ENCODE peak calls at places on chromosomes 4 and X, in five cellular contexts. V is ovary, L is thyroid gland, O is heart left ventricle, I is IMR-90. U is an unnamed sample.

GRCh38 chr4:168309781-168310180 is 8.8 kb downstream of the DDX60 start:
- DNase-seq in O (no peak), L (no peak), V (no peak), I (peak), U (no peak)

GRCh38 chrX:104288269-104288668 is 33.5 kb upstream of the ESX1 start:
- DNase-seq in L (no peak), O (no peak), V (no peak), I (no peak), U (no peak)

GRCh38 chr4:111128327-111128726 is 505.4 kb upstream of the PITX2 start:
- DNase-seq in V (no peak), L (no peak), I (peak), O (no peak), U (no peak)

GRCh38 chrX:51420610-51421009 is 75.8 kb downstream of the NUDT11 start:
- DNase-seq in O (no peak), L (no peak), I (peak), V (peak), U (no peak)

GRCh38 chr4:173088144-173088543 is 80.5 kb upstream of the GALNT7 start:
- DNase-seq in V (no peak), O (no peak), I (no peak), L (no peak), U (no peak)

GRCh38 chrX:153401133-153401764 is at the start of gene PNMA6E:
- DNase-seq in O (no peak), V (no peak), L (no peak), I (no peak), U (no peak)

GRCh38 chrX:15146515-15146914 is 123.4 kb downstream of the ASB9 start:
- DNase-seq in V (no peak), L (no peak), I (no peak), O (no peak), U (peak)

GRCh38 chr4:37535872-37536271 is 150.3 kb downstream of the RELL1 start:
- DNase-seq in I (no peak), O (no peak), V (no peak), L (no peak), U (no peak)

GRCh38 chrX:135707880-135708279 is 5.6 kb upstream of the CT45A1 start:
- DNase-seq in O (no peak), L (no peak), V (no peak), I (no peak), U (no peak)

GRCh38 chrX:49761481-49761880 is 65.7 kb upstream of the PAGE1 start:
- DNase-seq in I (peak), L (no peak), O (no peak), V (no peak), U (no peak)

GRCh38 chrX:148422531-148422930 is 77.9 kb upstream of the AFF2 start:
- DNase-seq in I (no peak), V (no peak), L (no peak), O (no peak), U (no peak)

GRCh38 chr4:3112979-3113469 is 38.5 kb downstream of the HTT start:
- DNase-seq in L (no peak), I (peak), O (no peak), V (no peak), U (no peak)

GRCh38 chrX:68833448-68833805 is 4.6 kb downstream of the EFNB1 start:
- DNase-seq in I (no peak), L (no peak), O (peak), V (no peak), U (no peak)

GRCh38 chrX:23907496-23908218 is at the start of the genes APOO and CXorf58:
- DNase-seq in V (peak), L (peak), I (peak), O (peak), U (peak)

GRCh38 chr4:77194989-77195388 is 38.0 kb downstream of the CCNG2 start:
- DNase-seq in L (no peak), I (no peak), O (no peak), V (no peak), U (no peak)

GRCh38 chr4:5545271-5545670 is 163.1 kb downstream of the EVC2 start:
- DNase-seq in V (no peak), O (no peak), L (no peak), I (peak), U (no peak)

GRCh38 chr4:14749910-14750309 is 252.4 kb upstream of the CPEB2 start:
- DNase-seq in I (no peak), O (peak), V (no peak), L (no peak), U (no peak)

GRCh38 chr4:85407546-85407945 is 67.4 kb upstream of the ARHGAP24 start:
- DNase-seq in L (no peak), V (no peak), O (no peak), I (no peak), U (no peak)

GRCh38 chr4:169279111-169279510 is 8.4 kb upstream of the SH3RF1 start:
- DNase-seq in V (no peak), L (no peak), O (no peak), I (peak), U (no peak)

GRCh38 chrX:38701073-38701472 is 100.2 kb upstream of the MID1IP1 start:
- DNase-seq in V (no peak), L (no peak), I (no peak), O (no peak), U (no peak)

GRCh38 chr4:123110685-123111084 is 188.3 kb upstream of the NUDT6 start:
- DNase-seq in I (peak), V (no peak), O (no peak), L (no peak), U (no peak)

GRCh38 chr4:156182269-156182668 is 228.6 kb upstream of the CTSO start:
- DNase-seq in I (no peak), L (no peak), V (no peak), O (no peak), U (no peak)

GRCh38 chr4:9812530-9813340 is 31.3 kb downstream of the DRD5 start:
- DNase-seq in I (no peak), L (no peak), O (no peak), V (no peak), U (no peak)

GRCh38 chr4:10090467-10091250 is 25.9 kb downstream of the WDR1 start:
- DNase-seq in L (no peak), V (no peak), O (peak), I (no peak), U (no peak)

GRCh38 chrX:28542791-28543190 is 44.5 kb upstream of the IL1RAPL1 start:
- DNase-seq in V (no peak), O (no peak), L (peak), I (no peak), U (no peak)

GRCh38 chrX:133655262-133655913 is 240.1 kb upstream of the GPC4 start:
- DNase-seq in V (no peak), L (no peak), I (no peak), O (no peak), U (no peak)

GRCh38 chrX:111568356-111568755 is 56.9 kb downstream of the SERTM2 start:
- DNase-seq in L (no peak), V (no peak), O (no peak), I (peak), U (no peak)

GRCh38 chr4:168605411-168605810 is 108.6 kb downstream of the PALLD start:
- DNase-seq in V (no peak), O (peak), L (no peak), I (peak), U (no peak)

GRCh38 chr4:12949719-12950118 is 534.4 kb downstream of the RAB28 start:
- DNase-seq in L (no peak), V (no peak), I (no peak), O (no peak), U (peak)

GRCh38 chr4:26826721-26827120 is 33.9 kb upstream of the STIM2 start:
- DNase-seq in V (peak), L (peak), I (peak), O (no peak), U (peak)

GRCh38 chrX:140503714-140504351 is 1.0 kb downstream of the SOX3 start:
- DNase-seq in L (peak), O (no peak), V (no peak), I (peak), U (no peak)

GRCh38 chr4:57448452-57448851 is 338.3 kb upstream of the IGFBP7 start:
- DNase-seq in I (no peak), V (no peak), L (no peak), O (no peak), U (no peak)

GRCh38 chrX:48785156-48785524 is 1.2 kb upstream of the GATA1 start:
- DNase-seq in I (no peak), O (no peak), L (no peak), V (no peak), U (no peak)

GRCh38 chrX:18973527-18974192 is 10.3 kb downstream of the PHKA2 start:
- DNase-seq in V (no peak), L (peak), O (no peak), I (no peak), U (no peak)

GRCh38 chr4:151284534-151285245 is 7.7 kb downstream of the PRSS48 start:
- DNase-seq in V (no peak), O (no peak), L (no peak), I (no peak), U (no peak)

GRCh38 chrX:31201503-31201902 is 129.7 kb upstream of the FTHL17 start:
- DNase-seq in V (no peak), O (no peak), I (no peak), L (no peak), U (no peak)

GRCh38 chrX:1165535-1166196 is 46.8 kb downstream of the CRLF2 start:
- DNase-seq in O (no peak), L (no peak), I (no peak), V (no peak), U (no peak)

GRCh38 chr4:16206848-16207247 is 19.4 kb downstream of the TAPT1 start:
- DNase-seq in L (no peak), O (no peak), I (no peak), V (no peak), U (no peak)

GRCh38 chrX:153641575-153642312 is 5.3 kb upstream of the DUSP9 start:
- DNase-seq in O (no peak), L (no peak), I (no peak), V (no peak), U (no peak)

GRCh38 chr4:73103799-73104503 is 34.4 kb upstream of the COX18 start:
- DNase-seq in I (peak), V (no peak), O (no peak), L (no peak), U (no peak)
- TF ChIP-seq POLR2A in I (no peak), V (no peak), O (no peak), L (no peak), U (peak)

GRCh38 chr4:129094347-129094746 is 1.0 kb upstream of the SCLT1 start:
- DNase-seq in I (no peak), L (no peak), V (no peak), O (no peak), U (no peak)

GRCh38 chr4:129093173-129093974 is at the start of gene SCLT1:
- DNase-seq in I (peak), L (peak), V (peak), O (peak), U (peak)

GRCh38 chr4:129092636-129093172 is 635 bp downstream of the SCLT1 start:
- DNase-seq in L (no peak), I (peak), O (no peak), V (no peak), U (no peak)

GRCh38 chr4:129098578-129098977 is 2.6 kb downstream of the C4orf33 start:
- DNase-seq in V (no peak), I (no peak), O (no peak), L (no peak), U (no peak)

DNA sequence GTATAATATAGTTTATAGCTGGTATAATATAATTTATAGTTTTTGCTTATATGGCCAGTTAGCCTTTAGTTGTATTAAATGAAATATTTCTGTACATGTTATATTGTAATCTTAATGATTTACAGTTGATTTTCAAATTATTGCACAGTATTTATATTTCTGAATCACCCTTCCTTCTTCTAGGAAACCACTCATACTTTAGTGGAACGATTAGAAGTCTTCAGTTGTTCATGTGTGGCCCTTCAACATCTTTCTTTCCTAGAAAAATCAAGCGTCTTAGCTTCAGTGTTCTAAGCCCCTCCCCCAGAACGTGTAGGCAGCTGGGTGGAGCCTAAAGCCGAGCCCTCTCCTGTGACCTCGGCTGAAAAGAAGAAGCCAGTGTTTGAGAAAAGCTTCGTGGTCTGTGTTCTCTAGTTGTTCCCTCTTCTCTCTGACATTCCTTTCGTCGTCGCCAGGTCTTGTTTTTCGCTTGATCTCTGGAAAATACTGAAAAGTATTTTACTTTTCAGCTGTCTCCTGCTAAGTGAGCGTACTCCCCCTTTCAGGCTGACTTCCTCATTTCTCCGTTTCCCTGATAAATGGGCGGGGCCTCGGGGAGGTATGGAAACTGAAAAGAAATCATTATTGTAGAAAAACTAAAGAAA is at the start of gene C4orf33:
- DNase-seq in V (peak), I (peak), O (peak), L (peak), U (peak)
- TF ChIP-seq POLR2A in V (no peak), I (no peak), O (peak), L (peak), U (peak)

GRCh38 chr4:186039697-186040096 is 29.3 kb upstream of the TLR3 start:
- DNase-seq in I (no peak), O (no peak), L (peak), V (no peak), U (no peak)
- TF ChIP-seq POLR2A in I (no peak), O (no peak), L (peak), V (no peak), U (no peak)

GRCh38 chr4:54091637-54092404 is 8.1 kb upstream of the GSX2 start:
- DNase-seq in V (peak), I (peak), L (peak), O (peak), U (peak)
- TF ChIP-seq POLR2A in V (no peak), I (no peak), L (peak), O (no peak), U (peak)

GRCh38 chr4:8270418-8270771 is 841 bp downstream of the HTRA3 start:
- DNase-seq in I (no peak), L (no peak), V (no peak), O (no peak), U (no peak)

GRCh38 chr4:8268211-8268610 is 1.3 kb upstream of the HTRA3 start:
- DNase-seq in I (no peak), O (no peak), L (no peak), V (no peak), U (no peak)

GRCh38 chr4:8268901-8269534 is 536 bp upstream of the HTRA3 start:
- DNase-seq in L (no peak), V (no peak), I (no peak), O (no peak), U (no peak)

GRCh38 chr4:8270912-8271815 is 1.6 kb downstream of the HTRA3 start:
- DNase-seq in V (peak), O (no peak), I (no peak), L (no peak), U (no peak)

GRCh38 chr4:8269535-8270417 is at the start of gene HTRA3:
- DNase-seq in I (peak), O (peak), L (peak), V (peak), U (peak)
- TF ChIP-seq POLR2A in I (peak), O (peak), L (peak), V (peak), U (peak)

GRCh38 chr4:79574741-79575451 is 166.9 kb upstream of the GK2 start:
- DNase-seq in V (no peak), L (no peak), I (no peak), O (no peak), U (no peak)
- TF ChIP-seq POLR2A in V (no peak), L (no peak), I (no peak), O (no peak), U (no peak)

DNA sequence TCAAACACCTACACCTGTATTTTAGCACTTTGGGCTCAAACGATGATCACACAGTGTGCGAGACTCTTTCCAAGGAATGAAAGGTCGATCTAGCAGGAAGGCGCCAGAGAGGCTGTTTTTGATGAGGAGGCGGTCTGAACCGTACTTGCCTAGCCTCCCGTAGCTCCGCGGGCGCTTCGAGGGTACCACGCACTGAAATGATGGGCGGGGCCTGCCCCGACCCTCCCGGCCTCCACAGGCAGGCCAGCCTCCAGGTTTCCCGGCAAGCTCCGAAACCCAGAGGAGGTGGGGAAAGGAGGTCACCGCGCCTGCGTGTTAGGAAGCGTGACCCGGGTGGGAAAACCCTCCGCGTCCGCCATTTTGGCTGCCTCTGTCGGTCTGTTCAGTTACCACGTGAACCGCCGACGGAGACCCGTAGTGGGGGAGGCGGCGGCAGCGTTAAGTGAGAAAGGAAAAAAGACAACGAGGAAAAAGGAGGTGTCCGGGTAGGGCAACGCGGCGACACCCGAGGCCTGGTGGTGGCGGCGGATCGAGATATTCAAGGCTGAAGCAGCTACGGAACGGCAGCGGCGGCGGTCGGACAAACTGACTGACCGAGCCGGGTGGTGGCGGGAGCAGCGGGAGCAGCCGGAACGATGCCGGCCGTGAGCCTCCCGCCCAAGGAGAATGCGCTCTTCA is at the start of gene NAA15:
- DNase-seq in I (peak), V (peak), L (peak), O (peak), U (peak)
- TF ChIP-seq POLR2A in I (peak), V (peak), L (peak), O (peak), U (peak)

DNA sequence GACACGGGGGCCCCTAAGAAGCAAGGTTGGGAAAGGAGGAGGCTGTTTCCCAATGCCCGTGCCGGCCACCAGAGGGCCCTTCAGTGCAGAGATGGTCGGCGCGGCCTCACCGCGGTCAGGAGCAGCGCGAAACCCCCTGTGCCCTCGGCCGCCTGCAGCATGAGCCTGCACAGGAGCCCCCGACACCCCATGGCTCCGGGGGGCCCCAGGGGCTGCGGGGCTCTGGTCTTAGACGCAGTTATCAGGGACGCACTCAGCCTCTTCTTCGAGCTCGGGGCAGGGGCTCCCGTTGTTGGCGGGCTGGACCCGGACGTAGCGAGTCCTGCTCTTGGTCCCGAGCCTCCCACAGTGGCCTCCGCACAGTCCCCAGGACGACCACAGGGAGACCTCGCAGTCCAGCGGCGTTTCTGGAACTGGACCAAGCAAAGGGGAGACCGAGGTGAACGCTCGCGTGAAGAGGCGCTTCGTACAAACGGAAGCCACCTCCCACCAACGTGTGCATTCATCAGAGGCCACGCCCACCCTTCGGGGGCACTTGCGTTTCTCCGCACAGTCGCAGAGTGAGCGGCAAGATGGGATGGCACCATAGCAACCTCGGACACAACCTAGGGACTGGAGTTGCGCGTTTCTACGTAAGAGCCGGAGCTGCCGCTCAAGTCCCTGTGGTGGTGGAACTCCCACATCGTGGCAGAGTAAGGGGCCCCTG is 5.0 kb downstream of the SPON2 start:
- DNase-seq in L (peak), I (peak), V (peak), O (peak), U (peak)
- TF ChIP-seq POLR2A in L (no peak), I (no peak), V (no peak), O (no peak), U (no peak)

DNA sequence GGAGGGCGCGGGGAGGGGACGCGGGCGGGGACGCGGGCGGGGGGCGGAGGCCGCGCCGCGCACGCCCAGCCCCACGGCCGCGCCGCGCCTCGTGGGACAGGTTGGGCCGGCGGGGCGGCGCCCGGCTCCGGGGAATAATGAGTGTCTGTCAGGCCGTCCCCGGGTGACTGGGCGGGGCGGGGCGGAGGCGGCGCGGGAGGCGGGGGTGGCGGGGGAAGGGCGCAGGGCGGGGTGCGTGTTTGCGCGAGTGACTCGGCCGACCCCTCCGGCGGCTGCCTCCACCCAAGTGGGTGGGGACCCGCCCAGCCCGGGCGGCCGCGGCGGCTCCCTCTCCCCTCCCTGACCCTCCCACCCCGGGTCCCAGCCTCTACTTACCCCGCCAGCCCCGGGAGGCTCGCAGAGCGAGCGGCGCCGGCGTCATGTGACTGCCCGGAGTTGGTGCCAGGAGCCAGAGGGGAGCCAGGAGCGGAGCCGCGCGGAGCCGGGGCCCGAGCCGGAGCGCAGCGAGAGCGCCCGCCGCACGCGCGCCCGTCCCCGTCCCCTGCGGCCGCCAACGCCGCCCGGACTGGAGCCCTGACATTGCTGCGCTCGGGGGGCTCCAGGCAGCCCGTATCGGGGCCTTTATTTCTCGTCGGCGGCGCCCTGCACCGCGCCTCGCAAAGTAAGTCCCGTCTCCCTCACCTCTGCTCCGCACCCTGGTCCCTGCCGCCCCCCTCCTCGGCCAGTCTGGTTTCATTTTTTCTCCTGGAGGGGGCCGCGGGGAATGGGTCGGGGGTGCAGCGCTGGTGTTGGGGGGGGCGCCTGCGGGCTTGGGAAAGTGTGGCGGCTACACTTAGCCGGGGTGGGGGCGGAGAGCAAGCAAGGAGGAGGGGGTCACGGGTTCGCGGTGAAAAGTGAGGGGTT is at the start of gene KLF3:
- DNase-seq in L (peak), V (peak), I (peak), O (peak), U (peak)
- TF ChIP-seq POLR2A in L (peak), V (peak), I (peak), O (peak), U (peak)